ENCODE peak calls at places on chromosomes 4 and X, in seven cellular contexts. N, Y, R, J, V, Q and P are unnamed samples.

GRCh38 chr4:175048111-175048784 is 130.1 kb downstream of the ADAM29 start:
- DNase-seq in N (no peak), Q (no peak), V (no peak), J (no peak), R (no peak), Y (no peak), P (no peak)

GRCh38 chr4:71752383-71753042 is 31.4 kb downstream of the GC start:
- DNase-seq in R (no peak), Q (no peak), V (no peak), N (no peak), J (no peak), Y (no peak), P (no peak)

GRCh38 chrX:7927259-7928167 is at the start of gene PNPLA4:
- DNase-seq in Y (peak), R (peak), N (no peak), J (peak), V (peak), Q (peak), P (peak)

GRCh38 chrX:136577562-136577961 is 45.5 kb downstream of the VGLL1 start:
- DNase-seq in J (peak), N (no peak), V (peak), Q (peak), R (peak), Y (peak), P (peak)

GRCh38 chrX:56788717-56789122 is 59.7 kb downstream of the NBDY start:
- DNase-seq in J (peak), Q (no peak), Y (no peak), N (no peak), R (peak), V (peak), P (no peak)

GRCh38 chr4:48300004-48300403 is 30.4 kb upstream of the TEC start:
- DNase-seq in J (no peak), R (no peak), Q (no peak), N (peak), Y (no peak), V (no peak), P (no peak)

GRCh38 chr4:56979674-56980073 is 978 bp downstream of the POLR2B start:
- DNase-seq in J (no peak), Q (no peak), N (no peak), Y (no peak), R (peak), V (peak), P (peak)

GRCh38 chr4:77449162-77449561 is 156.5 kb upstream of the CXCL13 start:
- DNase-seq in Y (no peak), R (peak), V (peak), J (no peak), Q (no peak), N (no peak), P (no peak)

GRCh38 chr4:176849076-176849475 is 56.4 kb upstream of the VEGFC start:
- DNase-seq in N (no peak), V (peak), J (no peak), R (no peak), Y (no peak), Q (no peak), P (no peak)

GRCh38 chr4:40363382-40363920 is 28.3 kb downstream of the CHRNA9 start:
- DNase-seq in Y (no peak), N (no peak), R (no peak), V (no peak), Q (no peak), J (no peak), P (no peak)

GRCh38 chrX:153336128-153336894 is 2.4 kb downstream of the ZNF275 start:
- DNase-seq in Q (no peak), N (no peak), Y (no peak), J (peak), V (no peak), R (no peak), P (peak)

GRCh38 chr4:20840648-20841190 is 140.5 kb downstream of the PACRGL start:
- DNase-seq in R (no peak), J (no peak), N (no peak), Y (no peak), V (peak), Q (no peak), P (no peak)

GRCh38 chr4:167890226-167890625 is 202.1 kb upstream of the ANXA10 start:
- DNase-seq in N (no peak), V (no peak), Q (no peak), R (no peak), Y (no peak), J (no peak), P (no peak)

DNA sequence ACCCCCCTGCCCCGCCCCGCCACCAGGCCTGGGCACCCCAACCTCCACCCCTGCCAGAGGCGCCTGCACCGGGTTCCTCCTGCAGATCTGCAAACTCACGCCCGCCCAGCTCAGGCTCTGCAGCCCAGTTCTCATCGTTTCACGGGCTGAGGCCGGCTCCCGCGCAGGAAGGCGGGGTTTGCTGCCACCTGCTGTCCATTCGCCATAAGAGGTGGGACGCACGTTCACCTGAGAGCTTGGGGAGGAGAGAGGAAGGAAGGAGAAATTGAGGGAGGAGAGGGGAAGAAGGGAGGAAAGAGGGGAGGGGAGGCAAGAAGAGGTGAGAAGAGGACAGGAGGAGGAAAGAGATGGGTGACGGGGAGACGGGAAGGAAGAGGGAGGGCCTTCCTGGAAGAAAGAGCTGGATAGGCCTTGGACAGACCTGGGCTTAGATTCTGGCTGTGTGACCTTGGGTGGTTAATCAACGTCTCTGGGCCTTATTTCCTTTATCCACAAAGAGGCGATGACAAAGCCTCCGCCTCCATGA is 114.5 kb downstream of the ADRA2C start:
- DNase-seq in Q (peak), R (peak), N (no peak), V (peak), J (peak), Y (peak), P (peak)
- TF ChIP-seq CTCF in Q (peak), R (peak), N (peak), V (peak), J (peak), Y (no peak), P (peak)

GRCh38 chrX:19514791-19515614 is at the start of gene MAP3K15:
- DNase-seq in Y (peak), R (peak), J (peak), V (no peak), Q (peak), N (no peak), P (peak)
- TF ChIP-seq CTCF in Y (no peak), R (no peak), J (peak), V (no peak), Q (no peak), N (peak), P (no peak)

GRCh38 chrX:24498975-24499374 is 33.9 kb downstream of the PDK3 start:
- DNase-seq in R (peak), J (peak), N (no peak), V (peak), Y (no peak), Q (no peak), P (no peak)

GRCh38 chrX:24495700-24496099 is 30.6 kb downstream of the PDK3 start:
- DNase-seq in J (no peak), Y (no peak), N (no peak), R (no peak), V (no peak), Q (no peak), P (no peak)

GRCh38 chrX:24494544-24495113 is 29.5 kb downstream of the PDK3 start:
- DNase-seq in Y (no peak), J (no peak), Q (no peak), V (peak), R (peak), N (peak), P (no peak)

GRCh38 chrX:24493740-24494543 is 28.9 kb downstream of the PDK3 start:
- DNase-seq in J (no peak), Y (no peak), V (no peak), R (no peak), N (no peak), Q (no peak), P (no peak)

DNA sequence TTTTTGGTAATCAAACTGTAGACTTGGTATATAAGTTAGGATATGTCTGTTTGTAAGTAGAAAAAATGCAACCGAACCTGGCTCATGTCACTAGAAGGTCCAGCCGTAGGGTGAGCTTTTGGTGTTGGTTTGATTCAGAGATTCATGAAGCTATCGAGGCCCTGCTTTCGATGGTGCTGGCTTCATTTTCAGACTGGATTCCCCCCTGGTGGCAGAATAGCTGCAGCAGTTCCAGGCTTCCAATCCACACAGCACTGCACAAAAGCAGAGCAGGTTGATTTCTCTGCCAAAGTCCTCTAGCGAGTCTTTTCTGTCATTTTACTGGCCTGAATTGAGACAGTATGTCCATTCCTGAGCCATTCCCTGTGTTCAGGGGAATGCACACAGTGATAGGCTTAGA is 33.1 kb downstream of the PDK3 start:
- DNase-seq in Q (no peak), R (peak), N (no peak), V (peak), Y (no peak), J (no peak), P (peak)
- TF ChIP-seq CTCF in Q (peak), R (peak), N (peak), V (peak), Y (no peak), J (peak), P (no peak)

GRCh38 chrX:68684291-68684918 is 36.9 kb downstream of the STARD8 start:
- DNase-seq in R (peak), V (peak), J (no peak), Q (peak), Y (peak), N (no peak), P (peak)

GRCh38 chrX:68683580-68683979 is 36.1 kb downstream of the STARD8 start:
- DNase-seq in Y (no peak), J (no peak), N (no peak), R (no peak), V (no peak), Q (no peak), P (no peak)

GRCh38 chrX:68684919-68685304 is 37.4 kb downstream of the STARD8 start:
- DNase-seq in Q (no peak), N (no peak), Y (no peak), R (no peak), J (no peak), V (no peak), P (no peak)

GRCh38 chrX:68685722-68686683 is 38.5 kb downstream of the STARD8 start:
- DNase-seq in N (no peak), Y (peak), J (peak), V (peak), Q (peak), R (peak), P (peak)

DNA sequence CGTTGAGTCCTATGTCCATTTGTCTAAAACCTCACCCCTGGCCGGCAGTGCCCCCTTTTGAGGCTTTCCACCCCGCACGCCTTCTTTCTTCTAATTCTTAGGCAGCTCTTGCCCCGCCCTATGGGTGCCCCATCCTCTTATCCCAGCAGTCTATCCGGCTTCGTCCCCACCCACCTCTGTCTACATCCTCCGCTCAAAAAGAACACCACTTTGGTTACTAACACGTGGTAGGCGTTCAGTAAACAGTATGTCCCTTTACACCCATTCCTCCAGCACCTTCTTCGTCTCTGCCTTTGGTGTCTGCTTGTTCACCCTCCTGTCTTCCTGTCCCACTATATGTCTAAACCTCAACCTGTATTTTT is 39.2 kb downstream of the STARD8 start:
- DNase-seq in J (peak), V (peak), Q (peak), N (no peak), Y (peak), R (peak), P (peak)
- TF ChIP-seq CTCF in J (no peak), V (no peak), Q (no peak), N (no peak), Y (no peak), R (no peak), P (no peak)

GRCh38 chrX:132505116-132505515 is 16.3 kb upstream of the MBNL3 start:
- DNase-seq in Q (no peak), Y (no peak), J (no peak), R (peak), V (peak), N (no peak), P (no peak)
- TF ChIP-seq CTCF in Q (no peak), Y (no peak), J (no peak), R (no peak), V (no peak), N (no peak), P (no peak)

GRCh38 chr4:5979981-5980380 is 38.2 kb downstream of the C4orf50 start:
- DNase-seq in J (no peak), R (no peak), N (no peak), Y (no peak), Q (no peak), V (peak), P (peak)
- TF ChIP-seq CTCF in J (peak), R (peak), N (no peak), Y (no peak), Q (peak), V (peak), P (no peak)

GRCh38 chrX:138771042-138771441 is 59.5 kb upstream of the FGF13 start:
- DNase-seq in Q (no peak), N (no peak), J (no peak), R (no peak), Y (no peak), V (no peak), P (no peak)

GRCh38 chrX:138777230-138777629 is 65.7 kb upstream of the FGF13 start:
- DNase-seq in Q (no peak), N (no peak), Y (no peak), R (no peak), J (no peak), V (no peak), P (no peak)

GRCh38 chrX:138769918-138770317 is 58.4 kb upstream of the FGF13 start:
- DNase-seq in N (no peak), J (no peak), Q (no peak), R (no peak), Y (no peak), V (no peak), P (no peak)

DNA sequence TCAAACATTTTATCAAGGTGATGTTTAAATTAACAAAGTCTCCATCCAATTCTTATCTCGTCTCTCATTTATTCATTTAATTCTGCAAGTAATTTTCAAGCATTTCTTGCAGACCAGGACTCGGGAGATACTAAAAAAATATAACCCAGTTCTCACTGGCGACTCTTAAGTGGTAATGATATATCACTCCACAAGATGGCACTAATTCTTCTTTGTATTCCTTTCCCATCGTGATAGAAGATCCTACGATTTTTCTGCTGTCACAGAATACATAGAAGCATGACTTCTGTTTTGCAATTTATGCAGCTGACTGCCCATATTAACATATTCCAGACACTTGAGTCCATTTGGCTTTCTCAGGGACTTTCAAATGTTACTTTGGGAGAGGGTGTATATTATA is 64.0 kb upstream of the FGF13 start:
- DNase-seq in J (peak), N (no peak), Q (no peak), V (peak), R (peak), Y (no peak), P (no peak)
- TF ChIP-seq CTCF in J (peak), N (no peak), Q (peak), V (peak), R (peak), Y (no peak), P (no peak)

DNA sequence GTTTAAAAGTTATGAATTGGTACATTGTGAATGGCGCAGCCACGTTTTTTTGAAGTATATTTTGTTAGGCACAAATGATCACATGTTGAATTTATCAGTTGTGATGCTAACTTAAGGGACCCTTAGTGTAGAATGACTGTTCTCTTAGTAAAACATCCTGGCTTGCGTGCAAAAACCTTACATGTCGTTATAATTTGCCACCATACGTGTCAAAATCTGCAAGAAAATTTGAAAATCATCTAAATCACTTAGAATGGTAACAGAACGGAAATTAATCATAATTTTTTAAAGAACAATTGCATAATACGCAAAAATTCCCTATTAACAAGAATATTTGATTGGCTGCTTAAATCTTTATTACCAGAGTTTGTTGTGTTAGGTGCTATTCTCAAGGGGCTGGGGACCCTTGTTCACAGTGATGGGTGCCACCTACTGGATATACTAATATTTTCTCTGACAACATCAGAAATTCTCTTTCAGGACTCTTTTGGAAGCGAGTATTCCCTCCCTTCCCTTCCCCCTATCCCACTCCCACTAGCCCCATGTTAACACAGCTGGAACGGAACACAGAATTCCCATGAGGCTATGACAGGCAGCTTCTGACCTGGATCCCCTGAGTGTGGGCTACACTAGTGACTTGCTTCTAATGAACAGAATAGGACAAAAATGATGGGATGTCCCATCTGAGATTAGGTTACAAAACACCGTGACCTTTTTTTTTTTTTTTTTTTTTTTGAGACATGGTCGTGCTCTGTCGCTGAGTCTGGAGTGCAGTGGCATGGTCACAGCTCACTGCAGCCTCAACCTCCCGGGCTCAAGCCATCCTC is 71.8 kb downstream of the SUPT20HL2 start:
- DNase-seq in V (peak), N (no peak), Q (no peak), R (peak), Y (no peak), J (peak), P (peak)
- TF ChIP-seq CTCF in V (peak), N (no peak), Q (peak), R (peak), Y (peak), J (peak), P (peak)

DNA sequence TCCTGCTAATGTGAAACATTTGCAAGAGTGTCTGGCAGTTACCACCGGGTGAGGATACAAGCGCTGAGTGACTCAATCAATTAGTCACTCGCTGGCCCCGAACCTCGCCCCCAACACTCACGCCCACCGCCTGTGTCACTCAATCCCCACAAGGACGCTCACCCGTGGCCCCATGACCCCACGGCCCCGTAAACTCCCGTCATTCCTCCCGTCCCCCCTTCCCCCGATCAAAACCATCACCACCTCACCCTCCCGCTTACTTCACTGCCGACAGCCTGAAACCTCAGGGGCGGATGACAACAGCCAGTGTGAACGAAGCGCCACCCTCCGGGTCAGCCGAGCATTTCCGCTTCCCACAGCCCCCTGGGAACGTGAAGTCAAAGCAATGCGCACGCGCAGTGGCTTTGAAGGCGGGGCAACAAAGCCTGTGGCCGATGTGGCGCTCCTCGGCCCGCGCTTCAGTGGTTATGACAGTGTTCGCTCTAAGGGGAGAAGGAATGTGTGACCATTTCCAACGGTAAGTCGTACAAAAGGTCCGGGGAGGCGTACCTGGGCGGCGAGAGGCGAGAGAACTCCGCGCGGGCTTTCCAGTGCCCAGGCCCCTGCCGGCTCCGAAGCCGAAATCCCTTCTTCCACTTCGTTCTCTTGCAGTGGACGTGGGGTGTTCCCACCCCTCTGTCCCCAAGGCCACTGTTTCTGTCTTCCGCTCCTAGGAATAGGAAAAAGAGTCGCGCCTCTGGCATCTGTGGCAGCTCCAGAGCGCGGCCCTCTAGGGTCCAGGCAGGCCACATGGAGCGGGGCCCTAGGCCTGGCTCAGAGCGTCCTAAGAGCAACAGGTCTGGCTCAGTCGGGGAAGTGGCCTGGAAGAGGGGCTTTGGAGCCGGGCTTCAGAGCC is at the start of gene ZNF674:
- DNase-seq in Q (peak), V (peak), J (peak), R (peak), Y (peak), N (peak), P (peak)
- TF ChIP-seq CTCF in Q (peak), V (peak), J (peak), R (no peak), Y (no peak), N (peak), P (peak)